ENCODE peak calls at places on chromosomes 16 and 17, in four cellular contexts. V is epithelial cell of proximal tubule, H is PC-9, F is fibroblast of lung. M is an unnamed sample.

GRCh38 chr17:6086603-6087400 is 16.6 kb downstream of the WSCD1 start:
- DNase-seq in V (no peak), H (no peak), F (no peak), M (no peak)

GRCh38 chr16:67718668-67719047 is 458 bp downstream of the GFOD2 start:
- DNase-seq in V (no peak), H (no peak), F (no peak), M (no peak)

GRCh38 chr17:75241143-75241430 is 20.3 kb downstream of the GGA3 start:
- DNase-seq in V (no peak), H (no peak), F (no peak), M (no peak)

GRCh38 chr17:17044846-17045561 is 2.7 kb downstream of the MPRIP start:
- DNase-seq in V (no peak), H (no peak), F (peak), M (no peak)

GRCh38 chr16:66204761-66205160 is 161.7 kb upstream of the CDH5 start:
- DNase-seq in V (no peak), H (no peak), F (peak), M (no peak)

GRCh38 chr17:39082482-39082881 is 69.0 kb downstream of the PLXDC1 start:
- DNase-seq in V (no peak), H (no peak), F (peak), M (no peak)

GRCh38 chr16:55495616-55496289 is 13.1 kb upstream of the LPCAT2 start:
- DNase-seq in V (no peak), H (no peak), F (peak), M (no peak)

GRCh38 chr17:17526369-17526768 is 30.2 kb upstream of the RASD1 start:
- DNase-seq in V (no peak), H (no peak), F (no peak), M (no peak)

GRCh38 chr17:73292031-73292531 is 19.7 kb downstream of the CDC42EP4 start:
- DNase-seq in V (peak), H (peak), F (peak), M (no peak)

GRCh38 chr17:77145635-77146632 is 5.2 kb downstream of the SEC14L1 start:
- DNase-seq in V (peak), H (peak), F (peak), M (no peak)
- TF ChIP-seq CTCF in V (peak), H (no peak), F (peak), M (no peak)

GRCh38 chr16:50666658-50667496 is 14.2 kb downstream of the SNX20 start:
- DNase-seq in V (no peak), H (no peak), F (no peak), M (no peak)

GRCh38 chr16:50668368-50669008 is 12.6 kb downstream of the SNX20 start:
- DNase-seq in V (no peak), H (peak), F (no peak), M (no peak)

GRCh38 chr16:50669741-50670140 is 11.4 kb downstream of the SNX20 start:
- DNase-seq in V (no peak), H (no peak), F (no peak), M (no peak)

GRCh38 chr16:50665128-50665878 is 15.8 kb downstream of the SNX20 start:
- DNase-seq in V (no peak), H (peak), F (peak), M (peak)

GRCh38 chr16:50667497-50668367 is 13.4 kb downstream of the SNX20 start:
- DNase-seq in V (no peak), H (no peak), F (no peak), M (no peak)
- TF ChIP-seq CTCF in V (peak), H (no peak), F (no peak), M (no peak)

GRCh38 chr17:63833741-63834373 is 6.4 kb upstream of the FTSJ3 start:
- DNase-seq in V (no peak), H (no peak), F (no peak), M (no peak)

GRCh38 chr17:63832014-63832413 is 4.6 kb upstream of the FTSJ3 start:
- DNase-seq in V (no peak), H (no peak), F (no peak), M (no peak)

GRCh38 chr17:63831505-63831904 is 4.0 kb upstream of the FTSJ3 start:
- DNase-seq in V (no peak), H (no peak), F (no peak), M (no peak)

GRCh38 chr17:63833026-63833740 is 5.7 kb upstream of the FTSJ3 start:
- DNase-seq in V (no peak), H (no peak), F (no peak), M (no peak)

DNA sequence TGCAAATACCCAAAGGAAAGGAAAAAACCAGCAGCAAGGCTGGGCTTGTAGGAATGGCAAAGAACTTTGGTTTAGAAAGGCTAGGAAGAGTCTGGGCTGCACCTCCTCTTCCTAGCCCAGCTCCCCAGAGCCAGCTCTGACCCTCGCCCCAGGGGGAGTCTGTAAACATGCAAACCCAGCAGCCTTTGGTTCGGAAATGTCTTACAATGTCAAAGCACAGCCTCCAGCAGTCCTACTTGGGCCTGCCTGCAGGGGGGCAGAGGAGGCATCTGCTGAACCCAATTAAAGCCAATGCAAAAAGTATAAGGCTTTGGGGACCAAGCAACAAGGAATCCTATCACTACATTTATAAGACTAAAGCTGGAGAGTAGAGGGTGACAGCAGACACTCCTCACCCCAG is 5.0 kb upstream of the FTSJ3 start:
- DNase-seq in V (no peak), H (no peak), F (no peak), M (no peak)
- TF ChIP-seq CTCF in V (no peak), H (no peak), F (no peak), M (no peak)

GRCh38 chr17:78923660-78924453 is 1.3 kb downstream of the TIMP2 start:
- DNase-seq in V (no peak), H (peak), F (no peak), M (peak)

GRCh38 chr17:78922876-78923498 is 2.2 kb downstream of the TIMP2 start:
- DNase-seq in V (no peak), H (no peak), F (no peak), M (no peak)

GRCh38 chr17:78925662-78926555 is 722 bp upstream of the TIMP2 start:
- DNase-seq in V (no peak), H (no peak), F (peak), M (no peak)

GRCh38 chr17:78924481-78925151 is 571 bp downstream of the TIMP2 start:
- DNase-seq in V (no peak), H (peak), F (no peak), M (no peak)

DNA sequence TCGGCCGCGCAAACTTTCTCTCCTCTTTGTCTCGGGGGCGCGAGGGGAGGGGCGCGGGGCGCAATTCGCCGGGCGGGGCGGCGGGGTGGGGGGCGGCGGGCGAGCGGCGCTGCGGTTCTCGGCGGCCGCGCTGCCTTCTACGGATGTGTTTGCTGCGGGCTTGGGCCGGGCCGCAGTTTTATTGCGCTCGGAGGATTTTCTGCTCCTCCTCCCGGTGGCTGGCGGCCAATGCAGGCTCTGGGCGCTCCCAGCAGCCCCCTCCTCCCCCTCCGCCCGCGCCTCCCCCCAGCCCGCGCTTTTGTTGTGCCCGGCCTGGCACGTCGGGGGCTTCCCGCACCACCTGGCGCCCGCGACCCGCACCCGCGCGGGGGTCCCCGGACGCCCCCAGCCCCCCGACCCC is at the start of gene TIMP2:
- DNase-seq in V (no peak), H (peak), F (peak), M (peak)
- TF ChIP-seq CTCF in V (peak), H (peak), F (peak), M (peak)

DNA sequence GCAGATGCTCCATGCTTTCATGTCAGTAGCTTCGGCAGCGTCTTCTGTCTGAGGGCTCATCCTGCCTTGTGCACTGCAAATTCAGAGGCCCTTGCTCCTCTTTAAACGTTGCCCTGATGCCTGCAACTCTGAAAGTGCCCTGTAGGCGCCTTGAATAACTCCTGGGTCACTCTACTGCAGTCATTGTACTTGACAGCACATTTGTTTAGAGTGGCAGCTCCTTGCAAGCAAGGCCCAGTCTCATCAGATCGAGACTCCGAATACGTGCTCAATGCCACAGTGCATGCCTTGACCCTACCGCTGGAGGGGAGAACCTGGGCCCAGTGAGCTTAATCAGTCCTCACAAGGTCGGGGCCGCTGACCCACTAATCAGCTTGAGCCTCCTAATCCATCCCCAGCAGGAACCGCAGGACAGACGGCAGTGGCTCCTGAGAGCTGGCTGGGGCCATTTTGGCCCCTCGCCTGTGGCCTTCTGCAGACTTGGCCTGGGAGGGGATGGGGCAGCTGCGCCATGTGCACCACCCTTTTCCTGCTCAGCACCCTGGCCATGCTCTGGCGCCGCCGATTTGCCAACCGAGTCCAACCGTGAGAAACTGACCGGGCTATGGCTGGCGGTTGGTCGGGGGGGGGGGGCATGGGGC is at the start of gene PRCD:
- DNase-seq in V (no peak), H (no peak), F (no peak), M (no peak)
- TF ChIP-seq CTCF in V (no peak), H (no peak), F (no peak), M (peak)

M was measured in progenitor cell of endocrine pancreas.